ENCODE peak calls at places on chromosomes 2 and 18, in four cellular contexts. B is globus pallidus; Y is effector CD4-positive, alpha-beta T cell; D is activated gamma-delta T cell. V is an unnamed sample.

GRCh38 chr2:64423303-64423702 is 30.7 kb upstream of the LGALSL start:
- DNase-seq in Y (no peak), D (no peak), B (no peak), V (no peak)

GRCh38 chr2:98465456-98466201 is 21.0 kb downstream of the INPP4A start:
- DNase-seq in D (peak), Y (peak), B (no peak), V (peak)

GRCh38 chr18:25587545-25587944 is 235.6 kb upstream of the ZNF521 start:
- DNase-seq in B (no peak), Y (no peak), D (no peak), V (no peak)

GRCh38 chr2:102022884-102023539 is 31.3 kb downstream of the IL1R2 start:
- DNase-seq in B (no peak), Y (no peak), D (no peak), V (no peak)

GRCh38 chr2:156797832-156798231 is 361.7 kb downstream of the GPD2 start:
- DNase-seq in B (no peak), Y (no peak), D (no peak), V (no peak)

GRCh38 chr2:45248214-45248613 is 239.0 kb upstream of the SIX2 start:
- DNase-seq in B (no peak), D (no peak), Y (no peak), V (no peak)

GRCh38 chr2:40244251-40245010 is 207.5 kb downstream of the SLC8A1 start:
- DNase-seq in B (peak), Y (no peak), D (no peak), V (peak)

GRCh38 chr2:86337235-86338099 is at the start of gene REEP1:
- DNase-seq in Y (no peak), D (no peak), B (no peak), V (peak)